ENCODE peak calls at places on chromosomes 4 and X, in eight cellular contexts. One of them, this sample, is unnamed.

GRCh38 chr4:26870576-26871260 is 10.1 kb downstream of the STIM2 start:
- DNase-seq in cardiac muscle cell: no peak
- DNase-seq in tibial nerve: no peak
- DNase-seq in hepatocyte: no peak
- DNase-seq in A549: no peak
- DNase-seq in body of pancreas: no peak
- DNase-seq in fibroblast of lung: no peak
- DNase-seq in neural progenitor cell: no peak
- DNase-seq in this sample: no peak

GRCh38 chr4:24850669-24851068 is 55.3 kb downstream of the SOD3 start:
- DNase-seq in cardiac muscle cell: peak
- DNase-seq in tibial nerve: peak
- DNase-seq in hepatocyte: peak
- DNase-seq in A549: peak
- DNase-seq in body of pancreas: no peak
- DNase-seq in fibroblast of lung: peak
- DNase-seq in neural progenitor cell: no peak
- DNase-seq in this sample: peak

GRCh38 chr4:142954415-142954814 is 108.3 kb upstream of the INPP4B start:
- DNase-seq in cardiac muscle cell: no peak
- DNase-seq in tibial nerve: no peak
- DNase-seq in hepatocyte: no peak
- DNase-seq in A549: no peak
- DNase-seq in body of pancreas: no peak
- DNase-seq in fibroblast of lung: no peak
- DNase-seq in neural progenitor cell: no peak
- DNase-seq in this sample: no peak

GRCh38 chrX:84441143-84441542 is 61.1 kb downstream of the HDX start:
- DNase-seq in cardiac muscle cell: no peak
- DNase-seq in tibial nerve: no peak
- DNase-seq in hepatocyte: no peak
- DNase-seq in A549: no peak
- DNase-seq in body of pancreas: no peak
- DNase-seq in fibroblast of lung: peak
- DNase-seq in neural progenitor cell: no peak
- DNase-seq in this sample: no peak

GRCh38 chr4:103998752-103999151 is 279.0 kb upstream of the TACR3 start:
- DNase-seq in cardiac muscle cell: no peak
- DNase-seq in tibial nerve: no peak
- DNase-seq in hepatocyte: no peak
- DNase-seq in A549: no peak
- DNase-seq in body of pancreas: no peak
- DNase-seq in fibroblast of lung: no peak
- DNase-seq in neural progenitor cell: no peak
- DNase-seq in this sample: no peak

GRCh38 chr4:184383497-184384055 is 90.8 kb downstream of the IRF2 start:
- DNase-seq in cardiac muscle cell: peak
- DNase-seq in tibial nerve: peak
- DNase-seq in hepatocyte: peak
- DNase-seq in A549: peak
- DNase-seq in body of pancreas: peak
- DNase-seq in fibroblast of lung: peak
- DNase-seq in neural progenitor cell: no peak
- DNase-seq in this sample: peak

GRCh38 chr4:52868138-52868537 is 6.0 kb downstream of the RASL11B start:
- DNase-seq in cardiac muscle cell: no peak
- DNase-seq in tibial nerve: no peak
- DNase-seq in hepatocyte: peak
- DNase-seq in A549: no peak
- DNase-seq in body of pancreas: no peak
- DNase-seq in fibroblast of lung: no peak
- DNase-seq in neural progenitor cell: peak
- DNase-seq in this sample: no peak

GRCh38 chr4:175087156-175087555 is 169.0 kb downstream of the ADAM29 start:
- DNase-seq in cardiac muscle cell: no peak
- DNase-seq in tibial nerve: no peak
- DNase-seq in hepatocyte: no peak
- DNase-seq in A549: no peak
- DNase-seq in body of pancreas: no peak
- DNase-seq in fibroblast of lung: no peak
- DNase-seq in neural progenitor cell: no peak
- DNase-seq in this sample: no peak

GRCh38 chr4:187157380-187157958 is 433.8 kb upstream of the FAT1 start:
- DNase-seq in cardiac muscle cell: no peak
- DNase-seq in tibial nerve: no peak
- DNase-seq in hepatocyte: no peak
- DNase-seq in A549: no peak
- DNase-seq in body of pancreas: no peak
- DNase-seq in fibroblast of lung: no peak
- DNase-seq in neural progenitor cell: no peak
- DNase-seq in this sample: no peak

GRCh38 chrX:150038356-150038755 is 100.1 kb upstream of the EOLA2 start:
- DNase-seq in cardiac muscle cell: no peak
- DNase-seq in tibial nerve: no peak
- DNase-seq in hepatocyte: no peak
- DNase-seq in A549: no peak
- DNase-seq in body of pancreas: no peak
- DNase-seq in fibroblast of lung: no peak
- DNase-seq in neural progenitor cell: no peak
- DNase-seq in this sample: no peak

GRCh38 chr4:86939123-86939522 is 4.3 kb downstream of the AFF1 start:
- DNase-seq in cardiac muscle cell: no peak
- DNase-seq in tibial nerve: no peak
- DNase-seq in hepatocyte: no peak
- DNase-seq in A549: no peak
- DNase-seq in body of pancreas: no peak
- DNase-seq in fibroblast of lung: no peak
- DNase-seq in neural progenitor cell: no peak
- DNase-seq in this sample: no peak

GRCh38 chr4:86942185-86942666 is 7.4 kb downstream of the AFF1 start:
- DNase-seq in cardiac muscle cell: peak
- DNase-seq in tibial nerve: no peak
- DNase-seq in hepatocyte: peak
- DNase-seq in A549: no peak
- DNase-seq in body of pancreas: no peak
- DNase-seq in fibroblast of lung: peak
- DNase-seq in neural progenitor cell: no peak
- DNase-seq in this sample: peak

GRCh38 chr4:86940176-86940575 is 5.4 kb downstream of the AFF1 start:
- DNase-seq in cardiac muscle cell: no peak
- DNase-seq in tibial nerve: no peak
- DNase-seq in hepatocyte: no peak
- DNase-seq in A549: no peak
- DNase-seq in body of pancreas: no peak
- DNase-seq in fibroblast of lung: peak
- DNase-seq in neural progenitor cell: no peak
- DNase-seq in this sample: no peak

GRCh38 chr4:86940920-86941460 is 6.2 kb downstream of the AFF1 start:
- DNase-seq in cardiac muscle cell: no peak
- DNase-seq in tibial nerve: no peak
- DNase-seq in hepatocyte: no peak
- DNase-seq in A549: no peak
- DNase-seq in body of pancreas: no peak
- DNase-seq in fibroblast of lung: no peak
- DNase-seq in neural progenitor cell: no peak
- DNase-seq in this sample: no peak

GRCh38 chr4:86939737-86940141 is 4.9 kb downstream of the AFF1 start:
- DNase-seq in cardiac muscle cell: no peak
- DNase-seq in tibial nerve: no peak
- DNase-seq in hepatocyte: no peak
- DNase-seq in A549: no peak
- DNase-seq in body of pancreas: no peak
- DNase-seq in fibroblast of lung: peak
- DNase-seq in neural progenitor cell: no peak
- DNase-seq in this sample: no peak
- H3K27ac ChIP-seq in cardiac muscle cell: no peak
- H3K27ac ChIP-seq in tibial nerve: peak
- H3K27ac ChIP-seq in hepatocyte: peak
- H3K27ac ChIP-seq in A549: no peak
- H3K27ac ChIP-seq in body of pancreas: peak
- H3K27ac ChIP-seq in fibroblast of lung: no peak
- H3K27ac ChIP-seq in neural progenitor cell: no peak
- H3K27ac ChIP-seq in this sample: no peak

GRCh38 chr4:75891611-75892010 is 10.6 kb downstream of the PPEF2 start:
- DNase-seq in cardiac muscle cell: no peak
- DNase-seq in tibial nerve: no peak
- DNase-seq in hepatocyte: no peak
- DNase-seq in A549: no peak
- DNase-seq in body of pancreas: no peak
- DNase-seq in fibroblast of lung: no peak
- DNase-seq in neural progenitor cell: no peak
- DNase-seq in this sample: no peak

GRCh38 chr4:75889537-75890199 is 12.6 kb downstream of the PPEF2 start:
- DNase-seq in cardiac muscle cell: no peak
- DNase-seq in tibial nerve: no peak
- DNase-seq in hepatocyte: no peak
- DNase-seq in A549: no peak
- DNase-seq in body of pancreas: no peak
- DNase-seq in fibroblast of lung: no peak
- DNase-seq in neural progenitor cell: no peak
- DNase-seq in this sample: no peak

GRCh38 chr4:75895744-75896314 is 6.4 kb downstream of the PPEF2 start:
- DNase-seq in cardiac muscle cell: peak
- DNase-seq in tibial nerve: no peak
- DNase-seq in hepatocyte: peak
- DNase-seq in A549: peak
- DNase-seq in body of pancreas: peak
- DNase-seq in fibroblast of lung: no peak
- DNase-seq in neural progenitor cell: peak
- DNase-seq in this sample: peak

DNA sequence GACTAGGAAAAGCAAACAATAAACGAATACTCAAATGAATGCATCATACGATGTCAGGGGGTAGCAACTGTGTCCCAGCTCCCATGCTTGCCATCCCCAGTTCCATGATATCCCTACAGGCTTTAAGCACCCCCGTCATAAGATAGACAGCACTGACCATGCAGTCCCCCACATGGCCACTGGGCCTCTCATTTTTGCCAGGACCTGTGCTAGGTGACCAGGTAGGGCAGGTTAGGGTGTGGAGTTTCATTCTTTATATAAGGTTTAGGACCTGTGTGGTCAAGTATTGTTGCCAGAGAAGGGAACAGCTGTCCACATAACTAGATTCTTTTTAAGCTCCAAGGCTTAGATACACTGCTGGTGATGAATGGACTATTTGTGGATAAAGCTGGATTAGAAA is 9.7 kb downstream of the PPEF2 start:
- DNase-seq in cardiac muscle cell: no peak
- DNase-seq in tibial nerve: no peak
- DNase-seq in hepatocyte: no peak
- DNase-seq in A549: peak
- DNase-seq in body of pancreas: no peak
- DNase-seq in fibroblast of lung: no peak
- DNase-seq in neural progenitor cell: peak
- DNase-seq in this sample: peak
- TF ChIP-seq CTCF in cardiac muscle cell: no peak
- TF ChIP-seq CTCF in tibial nerve: no peak
- TF ChIP-seq CTCF in hepatocyte: no peak
- TF ChIP-seq CTCF in A549: no peak
- TF ChIP-seq CTCF in body of pancreas: no peak
- TF ChIP-seq CTCF in fibroblast of lung: peak
- TF ChIP-seq CTCF in neural progenitor cell: peak
- TF ChIP-seq CTCF in this sample: no peak

GRCh38 chrX:10040961-10041360 is 73.8 kb downstream of the CLDN34 start:
- DNase-seq in cardiac muscle cell: no peak
- DNase-seq in tibial nerve: no peak
- DNase-seq in hepatocyte: no peak
- DNase-seq in A549: no peak
- DNase-seq in body of pancreas: no peak
- DNase-seq in fibroblast of lung: no peak
- DNase-seq in neural progenitor cell: no peak
- DNase-seq in this sample: no peak

GRCh38 chrX:10042055-10042454 is 74.9 kb downstream of the CLDN34 start:
- DNase-seq in cardiac muscle cell: no peak
- DNase-seq in tibial nerve: no peak
- DNase-seq in hepatocyte: no peak
- DNase-seq in A549: no peak
- DNase-seq in body of pancreas: no peak
- DNase-seq in fibroblast of lung: no peak
- DNase-seq in neural progenitor cell: no peak
- DNase-seq in this sample: no peak

GRCh38 chrX:10041383-10041782 is 74.2 kb downstream of the CLDN34 start:
- DNase-seq in cardiac muscle cell: no peak
- DNase-seq in tibial nerve: no peak
- DNase-seq in hepatocyte: no peak
- DNase-seq in A549: peak
- DNase-seq in body of pancreas: no peak
- DNase-seq in fibroblast of lung: peak
- DNase-seq in neural progenitor cell: no peak
- DNase-seq in this sample: no peak

GRCh38 chrX:10039821-10040793 is 72.9 kb downstream of the CLDN34 start:
- DNase-seq in cardiac muscle cell: no peak
- DNase-seq in tibial nerve: no peak
- DNase-seq in hepatocyte: no peak
- DNase-seq in A549: peak
- DNase-seq in body of pancreas: no peak
- DNase-seq in fibroblast of lung: no peak
- DNase-seq in neural progenitor cell: peak
- DNase-seq in this sample: no peak

DNA sequence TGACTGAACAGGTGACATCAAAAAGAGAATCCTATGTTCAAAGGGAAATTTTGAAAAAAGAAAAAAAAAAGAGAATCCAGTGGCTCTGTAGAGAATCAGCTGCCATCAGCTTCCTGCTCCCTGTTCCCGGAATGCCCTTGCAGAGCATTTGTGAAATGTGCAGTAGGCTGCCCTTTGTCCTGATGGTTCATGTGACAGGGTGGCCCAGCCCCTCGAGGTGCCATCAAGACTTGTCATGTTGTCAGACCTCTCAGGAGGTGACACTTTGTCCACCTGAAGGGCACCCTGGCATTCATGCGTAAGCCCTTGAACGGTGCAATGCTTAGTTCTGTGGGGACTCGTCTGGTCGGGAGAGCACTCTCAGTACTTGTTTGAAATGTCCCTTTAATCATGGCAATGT is 71.4 kb downstream of the CLDN34 start:
- DNase-seq in cardiac muscle cell: no peak
- DNase-seq in tibial nerve: no peak
- DNase-seq in hepatocyte: no peak
- DNase-seq in A549: no peak
- DNase-seq in body of pancreas: no peak
- DNase-seq in fibroblast of lung: no peak
- DNase-seq in neural progenitor cell: no peak
- DNase-seq in this sample: no peak
- H3K27ac ChIP-seq in cardiac muscle cell: no peak
- H3K27ac ChIP-seq in tibial nerve: no peak
- H3K27ac ChIP-seq in hepatocyte: no peak
- H3K27ac ChIP-seq in A549: peak
- H3K27ac ChIP-seq in body of pancreas: no peak
- H3K27ac ChIP-seq in fibroblast of lung: no peak
- H3K27ac ChIP-seq in neural progenitor cell: no peak
- H3K27ac ChIP-seq in this sample: no peak

DNA sequence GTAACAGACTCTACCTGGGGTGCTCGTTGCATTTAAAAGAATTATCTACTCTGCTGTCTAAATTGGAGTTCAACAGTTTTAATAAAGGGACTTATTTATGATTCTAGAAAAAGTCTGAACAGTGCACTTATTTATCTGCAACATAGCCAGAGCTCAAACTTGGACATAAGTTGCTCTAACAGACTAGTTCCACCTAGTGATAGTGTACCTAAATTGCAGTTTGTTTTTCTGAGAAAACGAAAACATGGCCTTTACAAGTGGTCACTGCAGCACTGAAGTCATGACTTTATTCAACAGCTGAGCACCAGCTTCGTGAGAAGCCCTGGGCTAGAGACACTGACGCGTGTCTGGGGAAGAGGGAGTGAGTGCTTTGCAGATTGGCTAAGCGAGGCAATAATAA is 77.3 kb upstream of the IGSF1 start:
- DNase-seq in cardiac muscle cell: no peak
- DNase-seq in tibial nerve: no peak
- DNase-seq in hepatocyte: peak
- DNase-seq in A549: peak
- DNase-seq in body of pancreas: no peak
- DNase-seq in fibroblast of lung: no peak
- DNase-seq in neural progenitor cell: no peak
- DNase-seq in this sample: no peak
- TF ChIP-seq CTCF in cardiac muscle cell: no peak
- TF ChIP-seq CTCF in tibial nerve: no peak
- TF ChIP-seq CTCF in hepatocyte: peak
- TF ChIP-seq CTCF in A549: no peak
- TF ChIP-seq CTCF in body of pancreas: no peak
- TF ChIP-seq CTCF in fibroblast of lung: no peak
- TF ChIP-seq CTCF in neural progenitor cell: peak
- TF ChIP-seq CTCF in this sample: no peak

This sample was measured in RWPE1.